ENCODE peak calls at places on chromosomes 12 and 14, in ten cellular contexts. T is AG10803, O is stomach, E is astrocyte of the spinal cord, N is fibroblast of villous mesenchyme, A is NB4, B is AG04450, S is body of pancreas, U is endodermal cell, M is choroid plexus epithelial cell. X is an unnamed sample.

GRCh38 chr12:40145896-40146295 is 40.0 kb upstream of the SLC2A13 start:
- DNase-seq in T (no peak), O (no peak), E (no peak), N (no peak), A (peak), B (no peak), S (no peak), U (no peak), M (no peak), X (no peak)

GRCh38 chr12:28108599-28108998 is 81.7 kb upstream of the CCDC91 start:
- DNase-seq in T (peak), O (no peak), E (peak), N (peak), A (no peak), B (no peak), S (no peak), U (no peak), M (no peak), X (no peak)

GRCh38 chr14:76998777-76999366 is 29.6 kb downstream of the IRF2BPL start:
- DNase-seq in T (no peak), O (peak), E (no peak), N (no peak), A (no peak), B (no peak), S (no peak), U (no peak), M (no peak), X (no peak)

GRCh38 chr12:1877169-1877878 is 41.1 kb downstream of the CACNA2D4 start:
- DNase-seq in T (no peak), O (no peak), E (no peak), N (no peak), A (no peak), B (no peak), S (no peak), U (no peak), M (no peak), X (peak)

GRCh38 chr14:101628471-101628966 is 67.2 kb downstream of the DIO3 start:
- DNase-seq in T (peak), O (peak), E (peak), N (peak), A (peak), B (no peak), S (peak), U (peak), M (peak), X (peak)

GRCh38 chr12:92719674-92720073 is 16.9 kb downstream of the PLEKHG7 start:
- DNase-seq in T (peak), O (no peak), E (no peak), N (no peak), A (no peak), B (no peak), S (no peak), U (no peak), M (peak), X (no peak)

GRCh38 chr12:42039146-42039545 is 105.5 kb downstream of the GXYLT1 start:
- DNase-seq in T (peak), O (no peak), E (peak), N (peak), A (no peak), B (no peak), S (no peak), U (no peak), M (peak), X (no peak)

GRCh38 chr14:79730911-79731310 is 480.4 kb downstream of the DIO2 start:
- DNase-seq in T (no peak), O (no peak), E (peak), N (no peak), A (no peak), B (no peak), S (no peak), U (no peak), M (peak), X (no peak)

GRCh38 chr12:74071182-74071581 is 466.5 kb upstream of the ATXN7L3B start:
- DNase-seq in T (no peak), O (no peak), E (no peak), N (no peak), A (no peak), B (no peak), S (no peak), U (no peak), M (no peak), X (no peak)

GRCh38 chr14:23513005-23513412 is 38.6 kb downstream of the ZFHX2 start:
- DNase-seq in T (no peak), O (no peak), E (no peak), N (no peak), A (no peak), B (no peak), S (no peak), U (no peak), M (no peak), X (no peak)

GRCh38 chr12:126926023-126926600 is 1340.9 kb upstream of the TMEM132C start:
- DNase-seq in T (no peak), O (no peak), E (no peak), N (no peak), A (peak), B (no peak), S (no peak), U (no peak), M (no peak), X (no peak)

GRCh38 chr14:55938249-55938791 is 179.9 kb upstream of the PELI2 start:
- DNase-seq in T (peak), O (peak), E (peak), N (no peak), A (no peak), B (peak), S (no peak), U (no peak), M (no peak), X (no peak)

GRCh38 chr12:114671664-114672476 is 12.1 kb downstream of the TBX3 start:
- DNase-seq in T (peak), O (no peak), E (peak), N (peak), A (no peak), B (no peak), S (no peak), U (peak), M (no peak), X (no peak)

GRCh38 chr14:56821807-56822615 is 11.7 kb upstream of the OTX2 start:
- DNase-seq in T (no peak), O (no peak), E (no peak), N (no peak), A (no peak), B (no peak), S (no peak), U (no peak), M (no peak), X (no peak)

GRCh38 chr12:14394317-14395058 is 29.0 kb downstream of the ATF7IP start:
- DNase-seq in T (peak), O (peak), E (peak), N (peak), A (peak), B (peak), S (peak), U (no peak), M (peak), X (no peak)
- TF ChIP-seq CTCF in T (no peak), O (no peak), E (no peak), N (no peak), A (no peak), B (no peak), S (peak), U (peak), M (peak), X (peak)

GRCh38 chr12:76346798-76347420 is 1.3 kb downstream of the BBS10 start:
- DNase-seq in T (peak), O (no peak), E (peak), N (peak), A (peak), B (no peak), S (no peak), U (no peak), M (peak), X (no peak)
- TF ChIP-seq CTCF in T (peak), O (no peak), E (peak), N (peak), A (no peak), B (peak), S (no peak), U (peak), M (peak), X (peak)

DNA sequence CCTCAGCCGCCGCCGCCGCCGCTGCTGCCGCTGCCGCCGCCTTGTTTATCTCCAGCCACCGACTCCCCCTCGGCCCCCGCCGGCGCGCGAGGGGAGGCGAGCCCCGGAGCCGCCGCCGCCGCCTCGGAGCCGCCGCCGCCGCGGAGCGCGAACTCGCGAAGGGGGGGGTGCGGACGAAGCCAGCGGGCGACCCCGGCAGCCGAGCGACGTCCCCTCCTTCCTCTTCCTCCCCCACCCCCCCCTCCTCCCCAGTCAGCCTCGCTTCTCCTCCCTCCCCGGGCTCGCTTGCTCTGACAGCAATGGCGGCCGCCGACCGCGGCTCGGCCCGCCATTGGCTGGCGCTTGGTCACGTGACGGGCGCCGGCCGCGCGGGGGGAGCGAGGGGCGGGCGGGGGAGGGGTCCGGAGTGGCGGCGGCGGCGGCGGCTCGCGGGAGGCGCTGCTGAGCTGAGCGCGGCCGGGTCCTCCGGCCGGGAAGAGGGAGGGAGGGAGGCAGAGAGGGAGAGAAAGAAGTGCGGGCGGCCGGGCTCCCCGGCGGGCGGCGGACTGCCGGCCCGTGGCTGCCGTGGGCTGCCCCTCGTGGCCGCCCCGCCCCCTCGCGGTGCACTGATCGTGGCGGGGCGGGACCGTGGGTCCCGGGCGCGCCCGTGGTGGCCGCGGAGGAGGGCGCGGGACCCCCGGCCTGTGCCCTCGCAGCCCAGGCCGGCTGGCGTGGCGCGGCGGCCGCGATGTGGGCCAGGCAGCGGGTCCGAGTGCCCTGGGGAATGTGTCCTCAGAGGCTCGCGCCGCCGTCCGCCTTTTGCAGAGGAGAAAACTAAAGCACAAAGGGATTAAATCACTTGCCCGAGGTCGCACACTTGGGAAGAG is at the start of gene MED13L:
- DNase-seq in T (peak), O (peak), E (peak), N (peak), A (peak), B (peak), S (peak), U (peak), M (peak), X (peak)
- TF ChIP-seq CTCF in T (peak), O (peak), E (peak), N (no peak), A (no peak), B (no peak), S (peak), U (peak), M (peak), X (peak)

GRCh38 chr14:43539210-43539609 is 967.9 kb downstream of the FSCB start:
- DNase-seq in T (no peak), O (no peak), E (peak), N (peak), A (no peak), B (no peak), S (peak), U (peak), M (peak), X (no peak)
- TF ChIP-seq CTCF in T (no peak), O (no peak), E (peak), N (peak), A (no peak), B (peak), S (peak), U (peak), M (peak), X (peak)

DNA sequence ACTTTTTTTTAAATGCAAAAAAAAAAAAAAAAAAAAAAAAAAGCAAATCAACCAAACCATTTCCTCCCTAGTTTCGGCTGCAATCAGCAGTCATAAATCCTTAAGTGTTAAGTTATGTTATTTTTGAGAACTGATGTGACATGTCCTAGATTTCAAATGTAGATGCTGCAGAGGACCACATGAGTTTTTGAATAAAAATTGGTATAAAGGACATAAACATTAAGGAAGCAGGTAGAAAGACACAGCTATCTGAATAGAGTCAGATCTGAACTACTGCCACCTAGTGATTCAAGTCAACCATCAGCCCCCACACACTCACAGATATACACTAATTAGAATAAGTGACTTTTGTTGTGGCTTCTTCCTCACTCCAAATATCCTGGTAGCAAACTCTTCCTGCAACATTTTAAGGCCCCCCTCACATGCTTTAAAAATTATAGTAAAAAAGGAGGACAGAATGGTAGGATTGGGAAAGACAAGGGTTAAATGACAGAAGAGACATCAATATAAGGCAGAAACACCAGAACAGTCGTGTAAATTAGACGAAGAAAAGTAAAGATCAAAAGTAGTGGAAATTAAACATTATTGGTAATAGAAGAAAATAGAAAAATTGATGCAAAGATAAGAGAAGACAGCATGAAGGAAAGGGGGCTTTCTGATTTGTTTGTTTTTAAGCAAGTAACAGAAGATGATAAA is 394.5 kb upstream of the ATP2B1 start:
- DNase-seq in T (peak), O (no peak), E (peak), N (peak), A (peak), B (no peak), S (no peak), U (no peak), M (peak), X (no peak)
- TF ChIP-seq CTCF in T (peak), O (no peak), E (peak), N (peak), A (peak), B (peak), S (peak), U (peak), M (peak), X (peak)

GRCh38 chr14:73058224-73058922 is at the start of gene RBM25:
- DNase-seq in T (peak), O (peak), E (peak), N (peak), A (peak), B (peak), S (peak), U (peak), M (peak), X (peak)
- TF ChIP-seq CTCF in T (no peak), O (no peak), E (no peak), N (no peak), A (peak), B (no peak), S (no peak), U (no peak), M (no peak), X (no peak)

DNA sequence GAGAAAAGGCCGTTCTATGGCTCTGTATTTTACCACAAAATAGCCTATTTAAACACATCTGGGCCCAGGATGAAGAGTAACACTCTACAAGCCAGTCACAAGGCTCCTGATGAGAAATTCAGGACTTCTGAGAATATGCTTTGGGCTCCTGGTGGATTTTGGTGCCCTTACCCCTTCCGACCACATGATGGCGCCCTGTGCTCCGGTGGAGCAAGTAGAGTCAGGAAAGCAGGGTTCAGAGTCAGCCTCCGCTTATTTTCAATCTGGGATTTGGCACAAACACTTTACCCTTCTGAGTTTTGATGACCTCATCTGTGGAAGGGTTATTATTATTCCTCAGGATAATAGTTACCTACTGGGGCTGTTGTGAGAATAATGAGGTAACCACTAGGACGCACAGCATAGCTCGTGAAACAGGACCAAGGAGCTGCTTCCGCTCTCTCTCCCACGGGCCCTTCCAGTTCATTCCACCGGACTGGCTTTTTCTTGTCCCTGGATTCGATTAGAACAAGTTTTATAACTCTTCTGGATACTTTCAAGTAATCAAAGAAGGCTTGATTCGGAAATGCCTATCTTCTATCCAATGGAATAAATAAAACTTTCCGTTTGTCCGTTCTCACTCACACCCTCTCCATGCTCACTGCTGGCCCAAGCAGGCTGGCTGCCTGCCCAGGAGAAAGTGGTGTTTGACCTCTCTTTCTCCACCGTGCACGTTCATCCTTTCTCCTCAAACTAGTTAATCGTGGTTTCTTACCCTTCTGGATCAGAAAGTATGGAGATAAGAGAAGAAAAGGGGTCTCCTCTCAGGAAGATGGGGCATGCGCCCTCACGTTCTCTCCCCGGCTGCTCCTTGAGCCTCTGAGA is 104.6 kb downstream of the GALC start:
- DNase-seq in T (no peak), O (no peak), E (no peak), N (no peak), A (peak), B (no peak), S (peak), U (peak), M (no peak), X (no peak)
- TF ChIP-seq CTCF in T (peak), O (no peak), E (peak), N (peak), A (peak), B (peak), S (no peak), U (peak), M (peak), X (peak)